ENCODE peak calls at places on chromosome 7, in ten cellular contexts. Z, M, Q, O, Y, U, C, W, B and V are unnamed samples.

GRCh38 chr7:141073173-141073640 is 657 bp upstream of the TMEM178B start:
- DNase-seq in U (peak), W (peak), C (no peak), Z (no peak), Q (no peak), M (no peak), B (no peak), Y (no peak), O (peak), V (no peak)

GRCh38 chr7:37833107-37833817 is 15.1 kb upstream of the NME8 start:
- DNase-seq in Z (peak), W (peak), U (peak), B (peak), O (peak), Y (no peak), C (no peak), M (peak), Q (no peak), V (peak)

GRCh38 chr7:33614357-33615132 is 290.8 kb upstream of the BMPER start:
- DNase-seq in W (no peak), O (no peak), Q (no peak), Y (no peak), M (no peak), Z (no peak), U (no peak), B (no peak), C (no peak), V (no peak)

GRCh38 chr7:17415955-17416354 is 117.5 kb downstream of the AHR start:
- DNase-seq in O (no peak), Y (no peak), Z (no peak), Q (no peak), W (no peak), U (no peak), M (no peak), B (no peak), C (no peak), V (no peak)

GRCh38 chr7:27745064-27745583 is 5.2 kb downstream of the TAX1BP1 start:
- DNase-seq in M (no peak), C (no peak), B (no peak), Q (peak), O (peak), Z (no peak), Y (no peak), W (no peak), U (peak), V (no peak)

GRCh38 chr7:46630031-46630430 is 709.0 kb upstream of the IGFBP3 start:
- DNase-seq in Y (no peak), Q (no peak), W (no peak), C (no peak), M (no peak), B (no peak), Z (no peak), O (no peak), U (no peak), V (no peak)

GRCh38 chr7:82167568-82168314 is 275.8 kb downstream of the CACNA2D1 start:
- DNase-seq in C (no peak), B (no peak), U (no peak), W (no peak), O (no peak), Y (no peak), Z (no peak), M (no peak), Q (no peak), V (no peak)

GRCh38 chr7:105352018-105352612 is 36.6 kb downstream of the SRPK2 start:
- DNase-seq in Z (no peak), M (peak), B (no peak), O (no peak), Y (peak), C (peak), Q (no peak), W (peak), U (no peak), V (peak)

GRCh38 chr7:136956232-136956631 is 87.8 kb downstream of the CHRM2 start:
- DNase-seq in U (no peak), O (no peak), B (no peak), C (no peak), M (no peak), W (no peak), Q (peak), Y (no peak), Z (no peak), V (no peak)

GRCh38 chr7:148286150-148286549 is 304.4 kb upstream of the C7orf33 start:
- DNase-seq in C (no peak), M (no peak), Z (peak), Q (no peak), U (peak), W (no peak), Y (no peak), O (peak), B (no peak), V (no peak)

GRCh38 chr7:23469150-23469960 is 936 bp downstream of the IGF2BP3 start:
- DNase-seq in C (peak), Q (no peak), W (no peak), O (peak), M (no peak), U (no peak), B (no peak), Y (no peak), Z (peak), V (no peak)

GRCh38 chr7:128805225-128805624 is 13.5 kb downstream of the CCDC136 start:
- DNase-seq in Q (no peak), O (no peak), Z (no peak), C (no peak), W (no peak), B (no peak), Y (no peak), U (no peak), M (no peak), V (no peak)

GRCh38 chr7:17668122-17668521 is 272.2 kb downstream of the SNX13 start:
- DNase-seq in C (no peak), W (no peak), O (no peak), Q (no peak), Y (no peak), B (no peak), U (no peak), Z (no peak), M (no peak), V (no peak)

GRCh38 chr7:116194115-116194514 is 16.2 kb upstream of the TES start:
- DNase-seq in Q (no peak), O (no peak), Y (no peak), M (no peak), Z (no peak), B (no peak), W (no peak), C (no peak), U (no peak), V (no peak)

GRCh38 chr7:32539917-32540544 is 44.7 kb downstream of the AVL9 start:
- DNase-seq in Y (no peak), W (no peak), Z (no peak), C (no peak), O (no peak), B (no peak), U (no peak), M (no peak), Q (no peak), V (no peak)

GRCh38 chr7:12982178-12982577 is 294.7 kb downstream of the ARL4A start:
- DNase-seq in W (no peak), C (no peak), O (no peak), Y (no peak), M (no peak), B (no peak), U (no peak), Z (no peak), Q (no peak), V (no peak)

GRCh38 chr7:33503014-33503413 is 373.6 kb downstream of the BBS9 start:
- DNase-seq in Z (no peak), W (no peak), U (no peak), B (no peak), C (no peak), Y (no peak), O (no peak), M (no peak), Q (no peak), V (no peak)

GRCh38 chr7:50359995-50360925 is 55.7 kb downstream of the IKZF1 start:
- DNase-seq in Z (peak), O (peak), Q (no peak), W (peak), Y (no peak), B (no peak), U (no peak), C (no peak), M (peak), V (no peak)

GRCh38 chr7:14714161-14714728 is 188.3 kb downstream of the DGKB start:
- DNase-seq in O (no peak), Y (no peak), Z (no peak), M (no peak), W (no peak), U (no peak), C (no peak), B (no peak), Q (no peak), V (no peak)

GRCh38 chr7:148191391-148192076 is 399.0 kb upstream of the C7orf33 start:
- DNase-seq in O (no peak), U (no peak), C (no peak), Q (no peak), M (no peak), W (no peak), Z (no peak), B (no peak), Y (peak), V (no peak)

GRCh38 chr7:64599341-64599740 is 36.5 kb upstream of the ZNF680 start:
- DNase-seq in C (peak), Z (no peak), B (no peak), W (no peak), O (no peak), M (no peak), Q (no peak), U (peak), Y (no peak), V (no peak)

GRCh38 chr7:56287429-56288138 is 171.4 kb upstream of the NUPR2 start:
- DNase-seq in B (no peak), W (no peak), M (no peak), Z (no peak), O (peak), C (no peak), Q (no peak), U (no peak), Y (peak), V (no peak)

GRCh38 chr7:45021604-45022296 is 21.7 kb downstream of the CCM2 start:
- DNase-seq in O (no peak), Z (no peak), U (no peak), W (no peak), Q (no peak), M (no peak), Y (no peak), B (no peak), C (no peak), V (no peak)

GRCh38 chr7:113796557-113796956 is 122.3 kb downstream of the PPP1R3A start:
- DNase-seq in W (no peak), Z (no peak), O (no peak), Y (no peak), M (no peak), Q (no peak), C (no peak), B (no peak), U (no peak), V (peak)

GRCh38 chr7:77360104-77360503 is 56.0 kb downstream of the GSAP start:
- DNase-seq in M (no peak), O (no peak), W (no peak), B (no peak), U (peak), Q (no peak), Y (no peak), C (no peak), Z (no peak), V (no peak)

GRCh38 chr7:158390460-158390859 is 197.2 kb downstream of the PTPRN2 start:
- DNase-seq in B (no peak), Y (no peak), O (no peak), W (no peak), M (no peak), C (no peak), Z (no peak), U (no peak), Q (no peak), V (no peak)
- H3K4me3 ChIP-seq in B (no peak), Y (no peak), O (no peak), W (no peak), M (no peak), C (no peak), Z (no peak), U (no peak), Q (no peak), V (no peak)

DNA sequence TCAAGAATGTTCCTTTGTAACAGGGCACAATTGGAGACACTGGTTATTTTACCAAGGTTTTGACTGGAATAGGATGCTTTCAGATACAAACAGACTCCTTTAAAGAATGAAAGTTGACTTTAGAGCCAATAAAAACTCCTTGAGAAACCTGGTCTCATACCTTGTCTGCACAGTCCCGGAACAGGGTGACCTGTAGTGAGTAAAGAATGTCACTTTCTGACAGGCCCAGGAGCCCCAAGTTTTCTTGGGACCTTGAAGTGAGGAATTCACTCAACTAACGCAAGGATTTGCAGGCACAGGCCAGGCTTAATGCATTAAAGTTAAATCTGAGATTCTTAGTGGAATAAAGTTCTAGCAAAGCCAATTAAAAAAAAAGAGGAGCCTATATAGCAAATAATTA is 11.5 kb upstream of the GARS1 start:
- DNase-seq in Y (no peak), Z (no peak), Q (no peak), W (no peak), M (no peak), C (no peak), O (no peak), B (no peak), U (no peak), V (no peak)
- TF ChIP-seq POLR2AphosphoS5 in Y (no peak), Z (no peak), Q (no peak), W (no peak), M (no peak), C (no peak), O (no peak), B (no peak), U (no peak), V (no peak)

GRCh38 chr7:94289071-94289470 is 105.6 kb upstream of the COL1A2 start:
- DNase-seq in O (peak), C (no peak), B (peak), M (peak), Z (no peak), Y (peak), U (peak), W (peak), Q (peak), V (peak)
- H3K27ac ChIP-seq in O (no peak), C (no peak), B (no peak), M (no peak), Z (no peak), Y (no peak), U (no peak), W (no peak), Q (no peak), V (no peak)

GRCh38 chr7:130959743-130960207 is 225.8 kb upstream of the KLF14 start:
- DNase-seq in Z (peak), W (no peak), B (no peak), C (no peak), M (no peak), U (peak), O (no peak), Q (no peak), Y (no peak), V (no peak)

GRCh38 chr7:130957140-130957513 is 223.1 kb upstream of the KLF14 start:
- DNase-seq in B (no peak), Q (no peak), M (no peak), Z (no peak), W (no peak), O (no peak), C (no peak), U (no peak), Y (no peak), V (no peak)

GRCh38 chr7:130956417-130957139 is 222.6 kb upstream of the KLF14 start:
- DNase-seq in W (no peak), Q (no peak), O (no peak), Y (no peak), Z (no peak), M (no peak), C (no peak), U (no peak), B (no peak), V (no peak)

GRCh38 chr7:130958846-130959245 is 224.8 kb upstream of the KLF14 start:
- DNase-seq in C (no peak), Y (no peak), Z (no peak), M (no peak), Q (no peak), B (no peak), W (no peak), U (no peak), O (no peak), V (no peak)

GRCh38 chr7:130957722-130958360 is 223.8 kb upstream of the KLF14 start:
- DNase-seq in C (no peak), Q (no peak), B (no peak), Z (no peak), M (no peak), O (no peak), Y (no peak), W (no peak), U (no peak), V (no peak)
- H3K4me3 ChIP-seq in C (no peak), Q (peak), B (no peak), Z (no peak), M (no peak), O (no peak), Y (no peak), W (no peak), U (no peak), V (peak)

GRCh38 chr7:149588930-149589329 is 91.3 kb upstream of the ZNF746 start:
- DNase-seq in O (no peak), B (no peak), M (no peak), C (no peak), W (no peak), Y (no peak), U (no peak), Q (no peak), Z (no peak), V (no peak)
- TF ChIP-seq POLR2AphosphoS5 in O (no peak), B (no peak), M (no peak), C (no peak), W (no peak), Y (no peak), U (no peak), Q (no peak), Z (no peak), V (no peak)

GRCh38 chr7:152615052-152615741 is 60.7 kb downstream of the XRCC2 start:
- DNase-seq in Y (peak), B (no peak), C (no peak), Z (no peak), O (peak), M (no peak), Q (no peak), W (no peak), U (peak), V (no peak)
- H3K27ac ChIP-seq in Y (peak), B (no peak), C (no peak), Z (no peak), O (peak), M (no peak), Q (no peak), W (no peak), U (no peak), V (no peak)